ENCODE peak calls at places on chromosomes 11 and 22, in ten cellular contexts. One of them, this sample, is unnamed.

GRCh38 chr11:74072721-74073120 is 63.8 kb upstream of the UCP3 start:
- DNase-seq in GM19239: no peak
- DNase-seq in tibial artery: no peak
- DNase-seq in stomach: no peak
- DNase-seq in ascending aorta: no peak
- DNase-seq in C1 segment of cervical spinal cord: no peak
- DNase-seq in DMS79 treated with DMSO at 0.1 percent for 48 hours: peak; percentile 30
- DNase-seq in sigmoid colon: no peak
- DNase-seq in stimulated activated CD4-positive, alpha-beta T cell treated with anti-CD3 and anti-CD28 coated beads, Interleukin-12 subunit alpha, Interleukin-12 subunit beta, amount 100 ng/mL, for 48 hours: no peak
- DNase-seq in brain microvascular endothelial cell: no peak
- DNase-seq in this sample: no peak

GRCh38 chr22:29312218-29313125 is 3.0 kb downstream of the RASL10A start:
- DNase-seq in GM19239: no peak
- DNase-seq in tibial artery: peak; percentile 67
- DNase-seq in stomach: no peak
- DNase-seq in ascending aorta: no peak
- DNase-seq in C1 segment of cervical spinal cord: no peak
- DNase-seq in DMS79 treated with DMSO at 0.1 percent for 48 hours: no peak
- DNase-seq in sigmoid colon: peak; percentile 65
- DNase-seq in stimulated activated CD4-positive, alpha-beta T cell treated with anti-CD3 and anti-CD28 coated beads, Interleukin-12 subunit alpha, Interleukin-12 subunit beta, amount 100 ng/mL, for 48 hours: no peak
- DNase-seq in brain microvascular endothelial cell: no peak
- DNase-seq in this sample: no peak

GRCh38 chr11:118918128-118918685 is 7.5 kb downstream of the BCL9L start:
- DNase-seq in GM19239: no peak
- DNase-seq in tibial artery: peak; percentile 92
- DNase-seq in stomach: peak; percentile 78
- DNase-seq in ascending aorta: no peak
- DNase-seq in C1 segment of cervical spinal cord: no peak
- DNase-seq in DMS79 treated with DMSO at 0.1 percent for 48 hours: peak; percentile 84
- DNase-seq in sigmoid colon: peak; percentile 92
- DNase-seq in stimulated activated CD4-positive, alpha-beta T cell treated with anti-CD3 and anti-CD28 coated beads, Interleukin-12 subunit alpha, Interleukin-12 subunit beta, amount 100 ng/mL, for 48 hours: no peak
- DNase-seq in brain microvascular endothelial cell: peak; percentile 94
- DNase-seq in this sample: peak; percentile 23

GRCh38 chr11:74327076-74327475 is 15.6 kb upstream of the P4HA3 start:
- DNase-seq in GM19239: no peak
- DNase-seq in tibial artery: no peak
- DNase-seq in stomach: no peak
- DNase-seq in ascending aorta: no peak
- DNase-seq in C1 segment of cervical spinal cord: no peak
- DNase-seq in DMS79 treated with DMSO at 0.1 percent for 48 hours: no peak
- DNase-seq in sigmoid colon: no peak
- DNase-seq in stimulated activated CD4-positive, alpha-beta T cell treated with anti-CD3 and anti-CD28 coated beads, Interleukin-12 subunit alpha, Interleukin-12 subunit beta, amount 100 ng/mL, for 48 hours: no peak
- DNase-seq in brain microvascular endothelial cell: no peak
- DNase-seq in this sample: no peak

GRCh38 chr11:61587951-61588695 is 7.2 kb upstream of the SYT7 start:
- DNase-seq in GM19239: peak; percentile 46
- DNase-seq in tibial artery: no peak
- DNase-seq in stomach: peak; percentile 67
- DNase-seq in ascending aorta: no peak
- DNase-seq in C1 segment of cervical spinal cord: no peak
- DNase-seq in DMS79 treated with DMSO at 0.1 percent for 48 hours: peak; percentile 33
- DNase-seq in sigmoid colon: peak; percentile 81
- DNase-seq in stimulated activated CD4-positive, alpha-beta T cell treated with anti-CD3 and anti-CD28 coated beads, Interleukin-12 subunit alpha, Interleukin-12 subunit beta, amount 100 ng/mL, for 48 hours: peak; percentile 37
- DNase-seq in brain microvascular endothelial cell: no peak
- DNase-seq in this sample: peak; percentile 62

GRCh38 chr11:17780668-17781067 is 46.1 kb downstream of the KCNC1 start:
- DNase-seq in GM19239: no peak
- DNase-seq in tibial artery: no peak
- DNase-seq in stomach: no peak
- DNase-seq in ascending aorta: no peak
- DNase-seq in C1 segment of cervical spinal cord: no peak
- DNase-seq in DMS79 treated with DMSO at 0.1 percent for 48 hours: no peak
- DNase-seq in sigmoid colon: peak; percentile 54
- DNase-seq in stimulated activated CD4-positive, alpha-beta T cell treated with anti-CD3 and anti-CD28 coated beads, Interleukin-12 subunit alpha, Interleukin-12 subunit beta, amount 100 ng/mL, for 48 hours: no peak
- DNase-seq in brain microvascular endothelial cell: no peak
- DNase-seq in this sample: no peak

GRCh38 chr11:1054143-1055108 is 17.9 kb upstream of the MUC6 start:
- DNase-seq in GM19239: no peak
- DNase-seq in tibial artery: peak; percentile 56
- DNase-seq in stomach: peak; percentile 66
- DNase-seq in ascending aorta: no peak
- DNase-seq in C1 segment of cervical spinal cord: no peak
- DNase-seq in DMS79 treated with DMSO at 0.1 percent for 48 hours: peak; percentile 2
- DNase-seq in sigmoid colon: peak; percentile 59
- DNase-seq in stimulated activated CD4-positive, alpha-beta T cell treated with anti-CD3 and anti-CD28 coated beads, Interleukin-12 subunit alpha, Interleukin-12 subunit beta, amount 100 ng/mL, for 48 hours: no peak
- DNase-seq in brain microvascular endothelial cell: no peak
- DNase-seq in this sample: no peak

GRCh38 chr11:62713343-62713742 is 5.9 kb downstream of the GNG3 start:
- DNase-seq in GM19239: no peak
- DNase-seq in tibial artery: peak; percentile 54
- DNase-seq in stomach: peak; percentile 60
- DNase-seq in ascending aorta: no peak
- DNase-seq in C1 segment of cervical spinal cord: no peak
- DNase-seq in DMS79 treated with DMSO at 0.1 percent for 48 hours: no peak
- DNase-seq in sigmoid colon: no peak
- DNase-seq in stimulated activated CD4-positive, alpha-beta T cell treated with anti-CD3 and anti-CD28 coated beads, Interleukin-12 subunit alpha, Interleukin-12 subunit beta, amount 100 ng/mL, for 48 hours: no peak
- DNase-seq in brain microvascular endothelial cell: no peak
- DNase-seq in this sample: no peak

GRCh38 chr11:72083414-72083813 is 2.8 kb downstream of the LRRC51 start:
- DNase-seq in GM19239: no peak
- DNase-seq in tibial artery: no peak
- DNase-seq in stomach: no peak
- DNase-seq in ascending aorta: no peak
- DNase-seq in C1 segment of cervical spinal cord: no peak
- DNase-seq in DMS79 treated with DMSO at 0.1 percent for 48 hours: no peak
- DNase-seq in sigmoid colon: no peak
- DNase-seq in stimulated activated CD4-positive, alpha-beta T cell treated with anti-CD3 and anti-CD28 coated beads, Interleukin-12 subunit alpha, Interleukin-12 subunit beta, amount 100 ng/mL, for 48 hours: no peak
- DNase-seq in brain microvascular endothelial cell: no peak
- DNase-seq in this sample: no peak

GRCh38 chr22:31995807-31996206 is 47.3 kb upstream of the SLC5A1 start:
- DNase-seq in GM19239: no peak
- DNase-seq in tibial artery: no peak
- DNase-seq in stomach: no peak
- DNase-seq in ascending aorta: no peak
- DNase-seq in C1 segment of cervical spinal cord: no peak
- DNase-seq in DMS79 treated with DMSO at 0.1 percent for 48 hours: no peak
- DNase-seq in sigmoid colon: no peak
- DNase-seq in stimulated activated CD4-positive, alpha-beta T cell treated with anti-CD3 and anti-CD28 coated beads, Interleukin-12 subunit alpha, Interleukin-12 subunit beta, amount 100 ng/mL, for 48 hours: no peak
- DNase-seq in brain microvascular endothelial cell: no peak
- DNase-seq in this sample: no peak

GRCh38 chr22:36323855-36324331 is 63.9 kb downstream of the MYH9 start:
- DNase-seq in GM19239: no peak
- DNase-seq in tibial artery: peak; percentile 90
- DNase-seq in stomach: no peak
- DNase-seq in ascending aorta: no peak
- DNase-seq in C1 segment of cervical spinal cord: no peak
- DNase-seq in DMS79 treated with DMSO at 0.1 percent for 48 hours: no peak
- DNase-seq in sigmoid colon: no peak
- DNase-seq in stimulated activated CD4-positive, alpha-beta T cell treated with anti-CD3 and anti-CD28 coated beads, Interleukin-12 subunit alpha, Interleukin-12 subunit beta, amount 100 ng/mL, for 48 hours: no peak
- DNase-seq in brain microvascular endothelial cell: peak; percentile 59
- DNase-seq in this sample: no peak

GRCh38 chr22:43163241-43163795 is 12.0 kb downstream of the TSPO start:
- DNase-seq in GM19239: no peak
- DNase-seq in tibial artery: no peak
- DNase-seq in stomach: no peak
- DNase-seq in ascending aorta: no peak
- DNase-seq in C1 segment of cervical spinal cord: no peak
- DNase-seq in DMS79 treated with DMSO at 0.1 percent for 48 hours: no peak
- DNase-seq in sigmoid colon: no peak
- DNase-seq in stimulated activated CD4-positive, alpha-beta T cell treated with anti-CD3 and anti-CD28 coated beads, Interleukin-12 subunit alpha, Interleukin-12 subunit beta, amount 100 ng/mL, for 48 hours: no peak
- DNase-seq in brain microvascular endothelial cell: no peak
- DNase-seq in this sample: no peak

GRCh38 chr22:24768537-24769374 is 5.8 kb downstream of the PIWIL3 start:
- DNase-seq in GM19239: peak; percentile 27
- DNase-seq in tibial artery: no peak
- DNase-seq in stomach: peak; percentile 81
- DNase-seq in ascending aorta: no peak
- DNase-seq in C1 segment of cervical spinal cord: peak; percentile 18
- DNase-seq in DMS79 treated with DMSO at 0.1 percent for 48 hours: peak; percentile 17
- DNase-seq in sigmoid colon: peak; percentile 70
- DNase-seq in stimulated activated CD4-positive, alpha-beta T cell treated with anti-CD3 and anti-CD28 coated beads, Interleukin-12 subunit alpha, Interleukin-12 subunit beta, amount 100 ng/mL, for 48 hours: peak; percentile 27
- DNase-seq in brain microvascular endothelial cell: peak; percentile 39
- DNase-seq in this sample: no peak

GRCh38 chr11:93020248-93021088 is 51.0 kb downstream of the MTNR1B start:
- DNase-seq in GM19239: no peak
- DNase-seq in tibial artery: no peak
- DNase-seq in stomach: no peak
- DNase-seq in ascending aorta: no peak
- DNase-seq in C1 segment of cervical spinal cord: no peak
- DNase-seq in DMS79 treated with DMSO at 0.1 percent for 48 hours: peak; percentile 99
- DNase-seq in sigmoid colon: no peak
- DNase-seq in stimulated activated CD4-positive, alpha-beta T cell treated with anti-CD3 and anti-CD28 coated beads, Interleukin-12 subunit alpha, Interleukin-12 subunit beta, amount 100 ng/mL, for 48 hours: no peak
- DNase-seq in brain microvascular endothelial cell: peak; percentile 43
- DNase-seq in this sample: no peak

GRCh38 chr11:7677801-7678201 is 4.5 kb upstream of the CYB5R2 start:
- DNase-seq in GM19239: no peak
- DNase-seq in tibial artery: no peak
- DNase-seq in stomach: no peak
- DNase-seq in ascending aorta: no peak
- DNase-seq in C1 segment of cervical spinal cord: no peak
- DNase-seq in DMS79 treated with DMSO at 0.1 percent for 48 hours: no peak
- DNase-seq in sigmoid colon: no peak
- DNase-seq in stimulated activated CD4-positive, alpha-beta T cell treated with anti-CD3 and anti-CD28 coated beads, Interleukin-12 subunit alpha, Interleukin-12 subunit beta, amount 100 ng/mL, for 48 hours: no peak
- DNase-seq in brain microvascular endothelial cell: no peak
- DNase-seq in this sample: no peak

GRCh38 chr11:10328314-10329090 is 23.6 kb downstream of the ADM start:
- DNase-seq in GM19239: no peak
- DNase-seq in tibial artery: no peak
- DNase-seq in stomach: no peak
- DNase-seq in ascending aorta: no peak
- DNase-seq in C1 segment of cervical spinal cord: no peak
- DNase-seq in DMS79 treated with DMSO at 0.1 percent for 48 hours: peak; percentile 27
- DNase-seq in sigmoid colon: no peak
- DNase-seq in stimulated activated CD4-positive, alpha-beta T cell treated with anti-CD3 and anti-CD28 coated beads, Interleukin-12 subunit alpha, Interleukin-12 subunit beta, amount 100 ng/mL, for 48 hours: no peak
- DNase-seq in brain microvascular endothelial cell: peak; percentile 32
- DNase-seq in this sample: no peak

GRCh38 chr11:99670268-99670667 is 649.5 kb downstream of the CNTN5 start:
- DNase-seq in GM19239: no peak
- DNase-seq in tibial artery: no peak
- DNase-seq in stomach: no peak
- DNase-seq in ascending aorta: no peak
- DNase-seq in C1 segment of cervical spinal cord: no peak
- DNase-seq in DMS79 treated with DMSO at 0.1 percent for 48 hours: no peak
- DNase-seq in sigmoid colon: no peak
- DNase-seq in stimulated activated CD4-positive, alpha-beta T cell treated with anti-CD3 and anti-CD28 coated beads, Interleukin-12 subunit alpha, Interleukin-12 subunit beta, amount 100 ng/mL, for 48 hours: no peak
- DNase-seq in brain microvascular endothelial cell: no peak
- DNase-seq in this sample: no peak

GRCh38 chr22:37145415-37146385 is 4.0 kb downstream of the IL2RB start:
- DNase-seq in GM19239: no peak
- DNase-seq in tibial artery: no peak
- DNase-seq in stomach: no peak
- DNase-seq in ascending aorta: no peak
- DNase-seq in C1 segment of cervical spinal cord: no peak
- DNase-seq in DMS79 treated with DMSO at 0.1 percent for 48 hours: peak; percentile 26
- DNase-seq in sigmoid colon: no peak
- DNase-seq in stimulated activated CD4-positive, alpha-beta T cell treated with anti-CD3 and anti-CD28 coated beads, Interleukin-12 subunit alpha, Interleukin-12 subunit beta, amount 100 ng/mL, for 48 hours: no peak
- DNase-seq in brain microvascular endothelial cell: no peak
- DNase-seq in this sample: no peak

GRCh38 chr11:28518825-28519224 is 410.6 kb downstream of the METTL15 start:
- DNase-seq in GM19239: no peak
- DNase-seq in tibial artery: no peak
- DNase-seq in stomach: no peak
- DNase-seq in ascending aorta: no peak
- DNase-seq in C1 segment of cervical spinal cord: no peak
- DNase-seq in DMS79 treated with DMSO at 0.1 percent for 48 hours: no peak
- DNase-seq in sigmoid colon: no peak
- DNase-seq in stimulated activated CD4-positive, alpha-beta T cell treated with anti-CD3 and anti-CD28 coated beads, Interleukin-12 subunit alpha, Interleukin-12 subunit beta, amount 100 ng/mL, for 48 hours: no peak
- DNase-seq in brain microvascular endothelial cell: no peak
- DNase-seq in this sample: no peak

GRCh38 chr11:7384691-7385090 is 100.6 kb upstream of the OLFML1 start:
- DNase-seq in GM19239: no peak
- DNase-seq in tibial artery: no peak
- DNase-seq in stomach: no peak
- DNase-seq in ascending aorta: no peak
- DNase-seq in C1 segment of cervical spinal cord: no peak
- DNase-seq in DMS79 treated with DMSO at 0.1 percent for 48 hours: no peak
- DNase-seq in sigmoid colon: no peak
- DNase-seq in stimulated activated CD4-positive, alpha-beta T cell treated with anti-CD3 and anti-CD28 coated beads, Interleukin-12 subunit alpha, Interleukin-12 subunit beta, amount 100 ng/mL, for 48 hours: no peak
- DNase-seq in brain microvascular endothelial cell: no peak
- DNase-seq in this sample: no peak

GRCh38 chr11:47667135-47667534 is 24.8 kb upstream of the MTCH2 start:
- DNase-seq in GM19239: no peak
- DNase-seq in tibial artery: no peak
- DNase-seq in stomach: no peak
- DNase-seq in ascending aorta: no peak
- DNase-seq in C1 segment of cervical spinal cord: no peak
- DNase-seq in DMS79 treated with DMSO at 0.1 percent for 48 hours: no peak
- DNase-seq in sigmoid colon: peak; percentile 18
- DNase-seq in stimulated activated CD4-positive, alpha-beta T cell treated with anti-CD3 and anti-CD28 coated beads, Interleukin-12 subunit alpha, Interleukin-12 subunit beta, amount 100 ng/mL, for 48 hours: no peak
- DNase-seq in brain microvascular endothelial cell: no peak
- DNase-seq in this sample: no peak

This sample was measured in naive thymus-derived CD8-positive, alpha-beta T cell.